ENCODE peak calls at places on chromosomes 3 and 15, in eight cellular contexts. L is kidney, V is SK-N-SH, B is mesendoderm, Q is fibroblast of lung, P is IMR-90, G is mammary epithelial cell, E is colonic mucosa. S is an unnamed sample.

GRCh38 chr3:58540176-58540863 is 3.3 kb upstream of the ACOX2 start:
- DNase-seq in L (no peak), V (no peak), B (no peak), Q (no peak), P (no peak), G (no peak), E (peak), S (no peak)

GRCh38 chr3:12440927-12441326 is 43.4 kb upstream of the TSEN2 start:
- DNase-seq in L (peak), V (peak), B (no peak), Q (peak), P (peak), G (no peak), E (no peak), S (no peak)

GRCh38 chr3:19573644-19574043 is 360.4 kb downstream of the EFHB start:
- DNase-seq in L (no peak), V (no peak), B (no peak), Q (no peak), P (no peak), G (no peak), E (no peak), S (no peak)

GRCh38 chr15:96331141-96331941 is 841 bp downstream of the NR2F2 start:
- DNase-seq in L (peak), V (peak), B (no peak), Q (peak), P (no peak), G (no peak), E (peak), S (no peak)

GRCh38 chr15:82845686-82846085 is 36.3 kb downstream of the WHAMM start:
- DNase-seq in L (no peak), V (no peak), B (no peak), Q (no peak), P (no peak), G (no peak), E (no peak), S (no peak)

GRCh38 chr3:31840252-31840651 is 140.8 kb downstream of the OSBPL10 start:
- DNase-seq in L (no peak), V (no peak), B (peak), Q (no peak), P (no peak), G (peak), E (no peak), S (no peak)

GRCh38 chr3:59101091-59101738 is 51.4 kb upstream of the CFAP20DC start:
- DNase-seq in L (no peak), V (peak), B (no peak), Q (no peak), P (no peak), G (peak), E (no peak), S (no peak)

GRCh38 chr15:79115971-79116370 is 25.4 kb upstream of the RASGRF1 start:
- DNase-seq in L (no peak), V (no peak), B (no peak), Q (no peak), P (no peak), G (no peak), E (no peak), S (no peak)

GRCh38 chr3:117017135-117017990 is 307.8 kb downstream of the TUSC7 start:
- DNase-seq in L (no peak), V (no peak), B (peak), Q (no peak), P (peak), G (no peak), E (no peak), S (no peak)

GRCh38 chr15:26115229-26115943 is 252.3 kb upstream of the ATP10A start:
- DNase-seq in L (no peak), V (no peak), B (no peak), Q (no peak), P (no peak), G (no peak), E (no peak), S (no peak)

GRCh38 chr3:180320631-180321030 is 281.3 kb upstream of the TTC14 start:
- DNase-seq in L (no peak), V (no peak), B (no peak), Q (no peak), P (no peak), G (peak), E (no peak), S (no peak)

GRCh38 chr3:170862618-170863374 is 7.2 kb downstream of the RPL22L1 start:
- DNase-seq in L (no peak), V (no peak), B (peak), Q (peak), P (peak), G (no peak), E (no peak), S (no peak)

GRCh38 chr15:65087873-65088642 is 11.5 kb downstream of the KBTBD13 start:
- DNase-seq in L (no peak), V (no peak), B (no peak), Q (peak), P (no peak), G (no peak), E (peak), S (no peak)

GRCh38 chr15:63481105-63481810 is 23.1 kb upstream of the USP3 start:
- DNase-seq in L (peak), V (no peak), B (no peak), Q (no peak), P (peak), G (peak), E (no peak), S (no peak)

GRCh38 chr3:173109143-173109542 is 31.9 kb downstream of the SPATA16 start:
- DNase-seq in L (no peak), V (no peak), B (peak), Q (no peak), P (no peak), G (no peak), E (no peak), S (no peak)

GRCh38 chr15:66024998-66025397 is 155.7 kb downstream of the RAB11A start:
- DNase-seq in L (no peak), V (peak), B (no peak), Q (no peak), P (no peak), G (peak), E (no peak), S (no peak)

GRCh38 chr3:49173116-49173791 is 1.9 kb downstream of the KLHDC8B start:
- DNase-seq in L (peak), V (peak), B (peak), Q (peak), P (no peak), G (no peak), E (no peak), S (no peak)

GRCh38 chr3:172259191-172259590 is 189.1 kb downstream of the GHSR start:
- DNase-seq in L (no peak), V (no peak), B (no peak), Q (no peak), P (no peak), G (no peak), E (no peak), S (no peak)

GRCh38 chr3:50603261-50604109 is 8.1 kb downstream of the CISH start:
- DNase-seq in L (no peak), V (no peak), B (no peak), Q (no peak), P (no peak), G (no peak), E (no peak), S (no peak)

GRCh38 chr3:75140904-75141615 is 523.1 kb upstream of the FRG2C start:
- DNase-seq in L (no peak), V (no peak), B (no peak), Q (no peak), P (no peak), G (peak), E (no peak), S (no peak)

GRCh38 chr3:132382267-132382666 is 35.0 kb upstream of the DNAJC13 start:
- DNase-seq in L (no peak), V (no peak), B (peak), Q (no peak), P (no peak), G (no peak), E (no peak), S (no peak)

GRCh38 chr3:159824341-159824740 is 164.3 kb upstream of the IL12A start:
- DNase-seq in L (no peak), V (no peak), B (no peak), Q (peak), P (peak), G (peak), E (peak), S (no peak)

GRCh38 chr15:64763021-64763420 is 12.4 kb downstream of the RBPMS2 start:
- DNase-seq in L (no peak), V (no peak), B (no peak), Q (no peak), P (no peak), G (no peak), E (no peak), S (no peak)

GRCh38 chr3:11989383-11990050 is 14.7 kb upstream of the SYN2 start:
- DNase-seq in L (no peak), V (no peak), B (no peak), Q (no peak), P (no peak), G (no peak), E (no peak), S (no peak)

GRCh38 chr15:56929933-56930332 is 11.5 kb downstream of the TCF12 start:
- DNase-seq in L (no peak), V (no peak), B (no peak), Q (no peak), P (no peak), G (peak), E (no peak), S (no peak)

GRCh38 chr3:40877651-40878463 is 321.4 kb upstream of the CTNNB1 start:
- DNase-seq in L (peak), V (no peak), B (no peak), Q (peak), P (no peak), G (peak), E (peak), S (no peak)

GRCh38 chr15:93071469-93071891 is 17.5 kb downstream of the RGMA start:
- DNase-seq in L (no peak), V (no peak), B (peak), Q (peak), P (no peak), G (no peak), E (no peak), S (no peak)

GRCh38 chr15:77354064-77354463 is 65.8 kb downstream of the PEAK1 start:
- DNase-seq in L (no peak), V (no peak), B (no peak), Q (no peak), P (no peak), G (peak), E (no peak), S (no peak)

GRCh38 chr3:138625707-138626365 is 17.3 kb downstream of the FAIM start:
- DNase-seq in L (no peak), V (no peak), B (no peak), Q (peak), P (peak), G (peak), E (no peak), S (no peak)

GRCh38 chr3:53195602-53196574 is 34.9 kb downstream of the PRKCD start:
- DNase-seq in L (peak), V (peak), B (peak), Q (peak), P (peak), G (peak), E (peak), S (no peak)

GRCh38 chr3:41120461-41120860 is 78.8 kb upstream of the CTNNB1 start:
- DNase-seq in L (no peak), V (no peak), B (no peak), Q (no peak), P (no peak), G (no peak), E (no peak), S (no peak)

GRCh38 chr3:69276884-69277283 is 109.0 kb downstream of the FRMD4B start:
- DNase-seq in L (no peak), V (no peak), B (no peak), Q (peak), P (no peak), G (peak), E (no peak), S (no peak)

GRCh38 chr15:47504624-47505256 is 212.6 kb upstream of the SEMA6D start:
- DNase-seq in L (no peak), V (no peak), B (no peak), Q (no peak), P (no peak), G (no peak), E (no peak), S (no peak)

GRCh38 chr3:130748520-130748919 is 1.9 kb upstream of the PIK3R4 start:
- DNase-seq in L (no peak), V (no peak), B (no peak), Q (no peak), P (no peak), G (no peak), E (no peak), S (no peak)
- H3K27ac ChIP-seq in L (peak), V (no peak), B (no peak), Q (no peak), P (no peak), G (no peak), E (no peak), S (peak)

DNA sequence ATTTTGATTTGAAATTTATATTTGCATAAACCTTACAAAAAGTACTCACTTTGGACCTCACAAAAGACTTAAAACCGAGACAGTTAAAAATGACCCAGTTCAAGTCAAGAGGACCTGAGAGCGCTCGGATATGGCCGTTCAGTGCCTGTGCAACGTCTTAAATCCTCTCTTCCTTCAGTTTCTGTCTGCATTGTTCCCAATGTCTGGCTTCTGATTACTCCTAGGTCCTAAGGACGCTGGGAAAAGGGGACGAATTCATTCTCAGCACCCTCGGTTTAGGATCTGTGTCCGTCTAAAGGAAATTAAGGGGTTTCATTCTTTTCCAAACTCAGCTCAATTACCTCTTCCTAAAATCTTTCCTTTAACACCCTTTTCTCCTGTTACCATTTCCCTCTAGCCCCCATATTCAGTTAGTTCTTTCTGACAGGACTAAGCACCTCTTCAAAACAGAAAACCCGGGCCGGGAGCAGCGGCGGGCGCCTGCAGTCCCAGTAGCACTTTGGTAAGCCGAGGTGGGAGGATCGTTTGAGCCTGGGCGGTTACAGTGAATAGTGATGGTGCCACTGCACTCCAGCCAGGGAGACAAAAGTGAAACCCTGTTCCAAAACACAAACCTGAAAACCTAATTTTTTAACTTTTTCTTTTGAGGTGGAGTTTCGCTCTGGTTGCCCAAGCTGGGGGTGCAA is 931 bp downstream of the DPPA4 start:
- DNase-seq in L (no peak), V (no peak), B (peak), Q (peak), P (peak), G (no peak), E (no peak), S (no peak)
- H3K9ac ChIP-seq in L (no peak), V (no peak), B (peak), Q (no peak), P (no peak), G (no peak), E (no peak), S (no peak)

GRCh38 chr15:39432935-39433334 is 147.9 kb upstream of the THBS1 start:
- DNase-seq in L (no peak), V (no peak), B (no peak), Q (no peak), P (no peak), G (no peak), E (no peak), S (no peak)
- H3K27ac ChIP-seq in L (no peak), V (no peak), B (no peak), Q (no peak), P (no peak), G (no peak), E (no peak), S (no peak)

GRCh38 chr3:195270079-195270349 is 945 bp downstream of the XXYLT1 start:
- DNase-seq in L (no peak), V (no peak), B (no peak), Q (no peak), P (no peak), G (no peak), E (no peak), S (no peak)

GRCh38 chr3:195268608-195269309 is 2.2 kb downstream of the XXYLT1 start:
- DNase-seq in L (no peak), V (no peak), B (no peak), Q (no peak), P (no peak), G (no peak), E (no peak), S (no peak)

GRCh38 chr3:195271116-195271858 is at the start of gene XXYLT1:
- DNase-seq in L (peak), V (peak), B (peak), Q (peak), P (peak), G (peak), E (peak), S (peak)

GRCh38 chr3:195270350-195271115 is 426 bp downstream of the XXYLT1 start:
- DNase-seq in L (peak), V (peak), B (peak), Q (peak), P (peak), G (peak), E (peak), S (no peak)

GRCh38 chr3:195269375-195270078 is 1.4 kb downstream of the XXYLT1 start:
- DNase-seq in L (no peak), V (no peak), B (no peak), Q (no peak), P (no peak), G (no peak), E (no peak), S (no peak)
- H3K9ac ChIP-seq in L (peak), V (peak), B (peak), Q (no peak), P (peak), G (no peak), E (no peak), S (peak)

GRCh38 chr3:37943631-37944242 is 46.8 kb upstream of the VILL start:
- DNase-seq in L (no peak), V (no peak), B (no peak), Q (peak), P (no peak), G (no peak), E (no peak), S (no peak)

GRCh38 chr3:37940242-37940908 is 50.2 kb upstream of the VILL start:
- DNase-seq in L (no peak), V (no peak), B (no peak), Q (no peak), P (no peak), G (no peak), E (no peak), S (no peak)

GRCh38 chr3:37942646-37943045 is 47.9 kb upstream of the VILL start:
- DNase-seq in L (no peak), V (no peak), B (no peak), Q (no peak), P (no peak), G (no peak), E (no peak), S (no peak)

GRCh38 chr3:37943126-37943525 is 47.5 kb upstream of the VILL start:
- DNase-seq in L (no peak), V (no peak), B (no peak), Q (no peak), P (no peak), G (no peak), E (no peak), S (no peak)

GRCh38 chr3:37941608-37942540 is 48.7 kb upstream of the VILL start:
- DNase-seq in L (no peak), V (no peak), B (no peak), Q (no peak), P (no peak), G (no peak), E (no peak), S (no peak)
- H3K27ac ChIP-seq in L (peak), V (no peak), B (no peak), Q (no peak), P (no peak), G (no peak), E (peak), S (peak)

DNA sequence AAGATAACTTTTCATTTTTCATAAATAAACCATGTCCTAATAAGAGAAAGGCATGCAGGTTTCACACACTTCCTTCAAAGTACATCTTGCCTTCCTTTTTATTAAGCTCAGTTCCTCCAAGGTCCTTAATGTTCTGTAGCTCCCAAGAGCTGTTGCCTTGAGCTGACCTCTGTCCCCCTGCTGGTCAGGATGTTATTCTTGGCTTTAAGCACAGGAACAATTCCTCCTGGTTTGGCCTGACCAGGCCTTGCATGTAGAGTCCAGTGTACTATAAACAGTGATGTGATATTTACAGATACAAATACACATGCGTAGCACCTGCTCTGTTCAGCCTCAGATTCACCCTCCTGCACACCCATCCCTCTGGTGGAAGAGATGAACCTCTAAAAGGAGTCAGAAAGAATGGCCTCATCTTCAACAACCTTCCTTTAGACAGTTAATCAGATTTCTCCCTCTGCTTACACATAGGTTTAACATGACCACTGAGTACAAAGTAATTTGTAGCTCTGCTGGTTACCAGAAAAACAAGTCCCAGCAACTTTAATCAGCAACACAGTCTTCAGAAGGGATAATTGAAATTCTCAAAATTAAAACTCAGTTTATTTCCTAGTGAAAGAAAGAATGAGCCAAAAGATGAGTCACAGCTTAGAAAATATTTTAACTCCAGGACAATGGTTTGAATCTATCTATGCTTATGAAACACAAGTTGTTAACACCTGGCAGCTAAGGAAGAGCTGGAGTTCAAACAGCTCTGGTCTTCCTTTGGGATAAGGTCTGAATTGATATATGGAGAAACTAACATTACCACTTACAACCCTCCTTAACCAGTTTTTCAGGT is 46.5 kb downstream of the PTPN9 start:
- DNase-seq in L (no peak), V (peak), B (peak), Q (peak), P (peak), G (peak), E (peak), S (no peak)
- H3K9ac ChIP-seq in L (no peak), V (no peak), B (no peak), Q (no peak), P (no peak), G (no peak), E (peak), S (no peak)

DNA sequence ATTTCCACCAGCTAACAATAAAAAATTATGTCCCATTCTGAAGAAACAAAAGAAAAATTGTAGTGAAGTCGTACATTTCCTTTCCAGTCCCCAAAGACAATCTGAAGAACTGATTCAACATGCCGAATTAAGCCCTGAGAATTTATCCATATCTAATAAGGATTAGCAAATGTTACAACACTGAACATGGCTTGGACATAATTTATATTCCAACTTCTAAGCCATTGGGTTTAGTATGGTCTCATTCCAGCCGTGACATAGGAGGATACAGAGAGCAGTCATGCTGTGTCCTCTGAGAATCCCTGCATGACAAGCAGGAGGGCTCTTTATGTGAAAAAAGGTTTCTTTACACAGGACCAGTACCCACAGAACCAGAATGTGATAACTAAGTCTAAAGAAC is 231.8 kb upstream of the WNT5A start:
- DNase-seq in L (no peak), V (no peak), B (no peak), Q (no peak), P (no peak), G (no peak), E (no peak), S (no peak)
- H3K27ac ChIP-seq in L (no peak), V (peak), B (no peak), Q (no peak), P (no peak), G (no peak), E (no peak), S (peak)

GRCh38 chr15:41584636-41585139 is 25.7 kb downstream of the TYRO3 start:
- DNase-seq in L (no peak), V (no peak), B (peak), Q (no peak), P (no peak), G (no peak), E (no peak), S (no peak)
- H3K9ac ChIP-seq in L (peak), V (no peak), B (peak), Q (no peak), P (no peak), G (no peak), E (peak), S (no peak)

GRCh38 chr15:90915216-90915807 is 12.2 kb downstream of the MAN2A2 start:
- DNase-seq in L (peak), V (no peak), B (no peak), Q (no peak), P (no peak), G (no peak), E (no peak), S (no peak)
- H3K27ac ChIP-seq in L (no peak), V (no peak), B (no peak), Q (no peak), P (peak), G (no peak), E (no peak), S (no peak)

GRCh38 chr15:41914406-41914805 is 20.6 kb upstream of the SPTBN5 start:
- DNase-seq in L (no peak), V (no peak), B (no peak), Q (no peak), P (no peak), G (no peak), E (no peak), S (no peak)
- H3K9ac ChIP-seq in L (no peak), V (no peak), B (no peak), Q (no peak), P (no peak), G (no peak), E (no peak), S (no peak)